ENCODE peak calls at places on chromosome 14, in seven cellular contexts. H is RWPE1, X is PC-9, F is endothelial cell, G is cardiac fibroblast, C is HFFc6, S is neural progenitor cell. I is an unnamed sample.

GRCh38 chr14:50100824-50101223 is 15.5 kb downstream of the VCPKMT start:
- DNase-seq in H (no peak), X (no peak), F (no peak), G (no peak), C (no peak), S (no peak), I (no peak)

GRCh38 chr14:95300002-95300696 is 19.6 kb downstream of the CLMN start:
- DNase-seq in H (no peak), X (no peak), F (no peak), G (no peak), C (no peak), S (no peak), I (no peak)

GRCh38 chr14:53979747-53980642 is 23.4 kb upstream of the BMP4 start:
- DNase-seq in H (no peak), X (peak; percentile 40), F (no peak), G (peak; percentile 66), C (peak; percentile 74), S (no peak), I (peak; percentile 30)

GRCh38 chr14:103628684-103629502 is at the start of gene KLC1:
- DNase-seq in H (peak; percentile 86), X (peak; percentile 90), F (peak; percentile 81), G (peak; percentile 73), C (peak; percentile 52), S (peak; percentile 89), I (peak; percentile 85)

GRCh38 chr14:53042480-53042879 is 91.6 kb upstream of the FERMT2 start:
- DNase-seq in H (no peak), X (no peak), F (no peak), G (peak; percentile 29), C (no peak), S (no peak), I (no peak)

GRCh38 chr14:59631237-59631636 is 54.6 kb upstream of the CCDC175 start:
- DNase-seq in H (peak; percentile 37), X (no peak), F (peak; percentile 40), G (peak; percentile 10), C (no peak), S (peak; percentile 61), I (peak; percentile 16)

GRCh38 chr14:64692597-64693350 is 11.4 kb upstream of the PLEKHG3 start:
- DNase-seq in H (no peak), X (no peak), F (no peak), G (no peak), C (no peak), S (no peak), I (no peak)

GRCh38 chr14:94439453-94440057 is 13.0 kb downstream of the SERPINA11 start:
- DNase-seq in H (no peak), X (no peak), F (no peak), G (no peak), C (no peak), S (no peak), I (no peak)

GRCh38 chr14:95196268-95196667 is 38.9 kb upstream of the DICER1 start:
- DNase-seq in H (peak; percentile 14), X (no peak), F (no peak), G (no peak), C (no peak), S (no peak), I (no peak)

GRCh38 chr14:97878727-97879126 is 1081.5 kb downstream of the VRK1 start:
- DNase-seq in H (peak; percentile 20), X (no peak), F (no peak), G (no peak), C (no peak), S (no peak), I (no peak)

GRCh38 chr14:105351920-105352871 is 37.6 kb downstream of the PACS2 start:
- DNase-seq in H (peak; percentile 90), X (peak; percentile 79), F (peak; percentile 89), G (peak; percentile 92), C (peak; percentile 78), S (peak; percentile 86), I (peak; percentile 85)

GRCh38 chr14:23916446-23916845 is 37.1 kb upstream of the DHRS4 start:
- DNase-seq in H (no peak), X (no peak), F (no peak), G (no peak), C (no peak), S (no peak), I (no peak)

GRCh38 chr14:23916038-23916437 is 37.5 kb upstream of the DHRS4 start:
- DNase-seq in H (no peak), X (no peak), F (no peak), G (no peak), C (no peak), S (no peak), I (no peak)

GRCh38 chr14:23915559-23915958 is 38.0 kb upstream of the DHRS4 start:
- DNase-seq in H (no peak), X (no peak), F (no peak), G (no peak), C (no peak), S (no peak), I (no peak)

GRCh38 chr14:23910081-23910875 is 43.3 kb upstream of the DHRS4 start:
- DNase-seq in H (peak; percentile 83), X (peak; percentile 56), F (peak; percentile 75), G (peak; percentile 68), C (peak; percentile 73), S (peak; percentile 69), I (peak; percentile 63)

GRCh38 chr14:23910876-23911210 is 42.7 kb upstream of the DHRS4 start:
- DNase-seq in H (no peak), X (no peak), F (no peak), G (no peak), C (no peak), S (no peak), I (no peak)
- TF ChIP-seq CTCF in H (peak; percentile 27), X (no peak), F (no peak), G (no peak), C (peak; percentile 24), S (no peak), I (no peak)

GRCh38 chr14:102594514-102595175 is 2.2 kb downstream of the RCOR1 start:
- DNase-seq in H (peak; percentile 81), X (peak; percentile 76), F (peak; percentile 66), G (peak; percentile 72), C (peak; percentile 59), S (peak; percentile 65), I (peak; percentile 68)

GRCh38 chr14:102593841-102594170 is 1.4 kb downstream of the RCOR1 start:
- DNase-seq in H (no peak), X (no peak), F (no peak), G (peak; percentile 36), C (peak; percentile 11), S (no peak), I (no peak)

GRCh38 chr14:102591944-102592772 is at the start of gene RCOR1:
- DNase-seq in H (peak; percentile 98), X (peak; percentile 100), F (peak; percentile 99), G (peak; percentile 97), C (peak; percentile 96), S (peak; percentile 99), I (peak; percentile 98)

GRCh38 chr14:102591372-102591943 is 991 bp upstream of the RCOR1 start:
- DNase-seq in H (no peak), X (peak; percentile 47), F (peak; percentile 43), G (peak; percentile 35), C (no peak), S (peak; percentile 70), I (peak; percentile 43)

DNA sequence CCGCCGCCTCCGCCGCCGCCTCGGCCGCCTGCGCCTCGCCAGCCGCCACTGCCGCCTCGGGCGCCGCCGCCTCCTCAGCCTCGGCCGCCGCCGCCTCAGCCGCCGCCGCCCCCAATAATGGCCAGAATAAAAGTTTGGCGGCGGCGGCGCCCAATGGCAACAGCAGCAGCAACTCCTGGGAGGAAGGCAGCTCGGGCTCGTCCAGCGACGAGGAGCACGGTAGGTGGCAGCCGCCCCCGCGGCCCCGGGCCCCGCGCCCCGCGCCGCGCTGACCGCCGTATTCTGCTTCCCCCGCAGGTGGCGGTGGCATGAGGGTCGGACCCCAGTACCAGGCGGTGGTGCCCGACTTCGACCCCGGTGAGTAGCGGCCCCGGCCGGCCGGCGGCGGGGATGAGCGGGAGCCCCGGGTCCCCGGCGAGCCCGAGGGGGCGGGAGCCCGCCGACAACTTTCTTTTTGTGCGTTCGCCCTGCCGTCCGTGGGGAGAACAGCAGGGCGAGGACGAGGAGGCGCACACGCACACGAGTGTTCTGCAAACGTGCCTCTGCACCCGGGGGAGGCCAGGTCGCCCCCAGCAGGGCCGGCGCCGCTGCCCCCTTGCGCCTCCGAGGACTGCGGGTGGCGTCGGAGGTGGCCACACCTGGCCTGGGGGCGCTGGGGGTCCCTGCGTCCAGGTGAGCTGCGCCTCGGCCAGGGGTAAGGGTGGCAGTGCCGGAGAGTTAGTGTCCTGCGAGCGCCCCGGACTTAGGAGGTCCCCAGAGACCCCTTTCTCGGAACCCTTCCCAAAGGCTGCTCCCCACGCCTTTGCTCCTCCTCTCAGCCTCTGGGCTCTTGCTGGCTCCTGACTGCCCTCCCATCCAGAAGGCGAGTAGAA is 756 bp downstream of the RCOR1 start:
- DNase-seq in H (peak; percentile 44), X (peak; percentile 62), F (peak; percentile 48), G (peak; percentile 32), C (peak; percentile 36), S (peak; percentile 73), I (peak; percentile 67)
- TF ChIP-seq CTCF in H (peak; percentile 48), X (peak; percentile 56), F (peak; percentile 24), G (peak; percentile 37), C (peak; percentile 73), S (peak; percentile 26), I (peak; percentile 30)

DNA sequence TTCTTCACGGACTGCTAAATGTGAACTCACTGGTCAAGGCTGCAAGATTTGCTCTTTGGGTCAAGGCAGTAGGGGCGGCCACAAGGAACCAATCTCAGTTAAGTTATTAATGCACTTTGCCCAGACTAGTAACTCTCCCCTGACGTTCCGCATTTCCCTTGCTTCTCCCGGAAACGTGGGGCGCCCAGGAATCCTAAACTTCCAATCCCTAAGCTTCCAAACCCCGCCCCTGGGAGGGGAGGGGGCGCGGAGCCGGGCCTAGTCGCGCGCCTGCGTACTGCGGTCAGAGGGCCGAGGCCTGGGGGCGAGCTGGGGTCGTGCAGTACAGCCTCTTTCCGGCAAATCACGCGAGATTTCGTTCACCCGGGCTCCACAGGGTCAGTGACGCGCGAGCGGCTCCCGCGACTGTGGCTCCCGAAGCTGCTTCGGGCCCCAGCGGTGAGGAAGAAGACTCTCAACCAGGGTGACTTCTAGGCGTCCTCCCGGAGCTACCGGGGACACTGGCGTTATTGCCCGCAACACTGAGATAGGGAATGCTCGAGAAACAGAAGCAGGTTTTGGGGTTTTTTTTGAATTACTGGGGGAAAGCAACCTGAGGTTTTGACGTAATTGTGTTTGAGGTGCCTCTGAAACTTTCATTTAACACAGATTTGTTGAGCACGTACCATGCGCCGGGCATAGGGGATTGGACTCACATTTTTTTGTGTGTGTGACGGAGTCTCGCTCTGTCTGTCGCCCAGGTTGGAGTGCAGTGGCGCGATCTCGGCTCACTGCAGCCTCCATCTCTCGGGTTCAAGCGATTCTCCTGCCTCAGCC is at the start of gene PTGR2:
- DNase-seq in H (peak; percentile 99), X (peak; percentile 98), F (peak; percentile 100), G (peak; percentile 95), C (peak; percentile 95), S (peak; percentile 99), I (peak; percentile 99)
- TF ChIP-seq CTCF in H (no peak), X (no peak), F (no peak), G (no peak), C (no peak), S (peak; percentile 6), I (no peak)

DNA sequence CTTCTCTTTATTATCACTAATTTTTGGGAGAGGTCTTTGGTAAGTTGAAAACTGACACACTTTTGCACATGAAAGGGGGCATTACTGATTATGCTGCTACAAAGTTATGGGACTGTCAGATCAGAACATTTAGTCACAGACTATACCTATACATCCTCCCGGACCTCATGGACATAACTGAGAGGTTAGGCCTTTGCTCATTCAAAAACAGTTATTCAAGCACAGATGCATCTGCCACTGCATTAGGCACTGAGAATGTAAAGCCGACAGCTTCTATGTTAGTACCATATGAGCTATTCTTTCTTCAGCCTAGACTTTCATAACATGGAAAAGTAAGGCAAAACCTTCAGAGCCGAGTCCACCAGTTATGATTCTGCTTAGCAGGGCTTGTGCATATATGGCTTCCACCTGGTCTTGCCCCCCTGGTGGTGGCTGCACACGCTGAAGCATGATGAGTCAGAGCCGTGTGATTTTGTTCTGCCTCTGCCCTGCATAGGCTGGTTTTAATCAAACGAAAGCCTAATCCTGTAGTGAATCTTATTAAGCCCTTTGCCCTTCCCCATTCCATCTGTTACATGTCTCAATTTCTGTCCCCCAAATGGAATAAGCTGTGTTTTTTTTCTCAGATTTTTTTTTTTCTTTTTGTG is 21.8 kb upstream of the RNU6-8 start:
- DNase-seq in H (peak; percentile 46), X (no peak), F (peak; percentile 9), G (peak; percentile 59), C (peak; percentile 42), S (peak; percentile 47), I (no peak)
- TF ChIP-seq CTCF in H (no peak), X (peak; percentile 19), F (peak; percentile 15), G (peak; percentile 69), C (peak; percentile 76), S (peak; percentile 24), I (peak; percentile 12)

I was measured in nephron progenitor cell.